ENCODE peak calls at places on chromosomes 1 and 21, in five cellular contexts. B is mesendoderm, F is H9, Z is mesenchymal stem cell, P is IMR-90. A is an unnamed sample.

GRCh38 chr1:89523597-89524368 is 846 bp upstream of the LRRC8B start:
- DNase-seq in P (peak; percentile 10), B (peak; percentile 87), Z (peak; percentile 61), F (peak; percentile 71), A (peak; percentile 62)

GRCh38 chr1:190477687-190478192 is at the start of gene BRINP3:
- DNase-seq in Z (no peak), P (peak; percentile 21), F (no peak), B (no peak), A (no peak)

GRCh38 chr1:154431586-154432373 is 26.6 kb downstream of the IL6R start:
- DNase-seq in P (peak; percentile 99), B (no peak), F (no peak), Z (peak; percentile 98), A (peak; percentile 97)

GRCh38 chr1:236686815-236687160 is 489 bp downstream of the ACTN2 start:
- DNase-seq in F (peak; percentile 33), Z (no peak), P (no peak), B (no peak), A (no peak)

GRCh38 chr1:234972411-234973191 is 156.0 kb downstream of the TOMM20 start:
- DNase-seq in B (no peak), F (no peak), P (no peak), Z (peak; percentile 38), A (peak; percentile 25)

GRCh38 chr1:61139324-61140055 is 57.1 kb downstream of the NFIA start:
- DNase-seq in F (no peak), B (no peak), Z (peak; percentile 61), P (peak; percentile 20), A (peak; percentile 98)

GRCh38 chr1:925532-926421 is 2.1 kb downstream of the SAMD11 start:
- DNase-seq in B (no peak), F (no peak), Z (no peak), P (peak; percentile 28), A (no peak)

GRCh38 chr1:156601892-156602291 is 613 bp upstream of the GPATCH4 start:
- DNase-seq in F (no peak), Z (no peak), B (no peak), P (no peak), A (no peak)

GRCh38 chr21:22855581-22855980 is 1857.4 kb downstream of the NCAM2 start:
- DNase-seq in P (no peak), B (no peak), F (no peak), Z (no peak), A (no peak)

GRCh38 chr1:8858112-8858668 is 20.3 kb downstream of the ENO1 start:
- DNase-seq in P (peak; percentile 88), B (peak; percentile 82), F (no peak), Z (peak; percentile 95), A (no peak)
- H4K8ac ChIP-seq in P (no peak overlapping the region), B (no peak overlapping the region), F (no peak overlapping the region), Z (no peak overlapping the region), A (no peak overlapping the region)

DNA sequence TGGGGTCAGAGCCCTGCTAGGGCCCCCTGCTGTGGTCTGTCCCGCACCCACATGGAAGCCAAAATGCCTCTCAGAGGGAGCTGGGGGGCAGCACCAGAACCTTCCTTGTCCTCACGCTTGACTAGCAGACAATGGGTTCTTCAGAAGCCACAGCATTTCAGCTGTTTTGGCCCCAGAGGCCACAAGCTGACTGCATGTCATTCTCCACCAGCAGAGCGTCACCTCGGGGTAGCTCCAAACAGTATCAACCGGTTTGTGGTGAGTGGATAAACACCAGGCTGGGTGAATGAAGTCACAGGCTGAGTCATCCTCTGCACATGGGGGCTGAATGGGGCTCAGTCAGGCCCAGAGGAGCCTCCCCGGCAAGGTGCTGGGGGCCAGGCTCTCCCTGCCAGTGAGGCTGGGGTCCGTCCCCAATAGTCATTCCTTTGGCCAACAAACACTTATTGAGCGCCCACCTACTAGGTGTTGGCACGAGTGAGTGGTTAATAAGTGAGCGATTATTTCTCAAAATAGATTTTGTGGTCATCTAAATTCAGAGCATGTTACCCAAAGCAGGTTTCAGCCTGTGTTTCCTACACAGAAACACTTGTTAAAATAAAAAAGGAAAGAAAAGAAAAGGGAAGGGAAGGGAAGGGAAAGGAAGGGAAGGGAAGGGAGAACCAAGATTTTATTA is 9.1 kb downstream of the OLIG1 start:
- DNase-seq in Z (peak; percentile 46), F (no peak), P (peak; percentile 84), B (peak; percentile 49), A (peak; percentile 78)
- H4K8ac ChIP-seq in Z (no peak overlapping the region), F (no peak overlapping the region), P (no peak overlapping the region), B (no peak overlapping the region), A (no peak overlapping the region)

DNA sequence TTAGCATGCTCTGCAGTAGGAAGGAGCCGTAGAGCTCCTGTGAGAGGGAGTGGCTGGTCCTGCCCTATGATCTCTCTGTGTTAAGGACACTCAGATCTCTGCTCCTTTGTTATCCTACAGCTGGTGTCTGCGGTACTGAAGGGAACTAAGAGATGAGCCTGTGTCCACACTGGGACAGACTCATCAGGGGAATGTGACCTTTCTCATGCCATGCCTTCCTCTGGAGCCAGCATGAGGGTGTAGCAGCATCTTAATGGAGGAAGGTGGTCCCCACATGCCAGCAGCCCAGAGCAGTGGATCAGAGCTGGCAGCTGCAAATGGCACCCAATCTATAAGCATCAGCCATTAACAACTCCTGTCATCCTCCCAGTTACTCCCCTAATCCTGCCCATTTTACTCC is 24.7 kb upstream of the GUCA2B start:
- DNase-seq in F (no peak), B (no peak), Z (no peak), P (no peak), A (no peak)
- H4K8ac ChIP-seq in F (no peak overlapping the region), B (no peak overlapping the region), Z (no peak overlapping the region), P (no peak overlapping the region), A (no peak overlapping the region)

DNA sequence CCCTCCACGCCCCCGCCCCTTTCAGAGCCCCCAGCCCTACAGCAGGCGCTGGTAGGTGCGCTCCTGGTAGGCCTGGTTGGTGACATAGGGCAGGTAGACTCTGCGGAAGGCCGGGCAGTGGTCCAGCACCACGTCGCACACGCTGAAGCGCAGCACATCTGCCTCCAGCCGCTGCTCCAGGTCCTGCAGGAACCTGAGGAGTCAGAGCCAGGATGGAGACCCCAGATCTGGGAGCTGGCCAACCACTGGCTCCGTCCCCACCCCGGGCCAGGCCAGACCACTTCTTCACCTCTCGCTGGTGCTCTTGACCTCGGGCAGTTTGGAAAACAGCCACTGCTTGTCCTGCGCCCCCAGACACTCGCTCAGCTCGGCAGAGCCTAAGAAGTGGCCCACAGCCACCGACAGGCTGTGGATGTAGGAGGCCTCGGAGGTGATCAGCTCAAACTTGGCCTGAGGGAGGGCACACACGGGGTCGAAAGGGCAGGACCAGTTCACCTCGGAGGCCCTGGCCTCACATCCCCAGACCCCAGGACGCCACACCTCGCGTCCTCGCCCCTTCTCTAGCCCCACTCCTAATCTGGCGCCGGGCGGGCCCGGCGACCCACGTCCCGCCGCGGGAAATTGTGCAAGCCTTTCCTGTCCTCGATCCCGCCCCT is 6.4 kb downstream of the ARHGEF19 start:
- DNase-seq in Z (no peak), P (no peak), F (no peak), B (no peak), A (no peak)
- H4K8ac ChIP-seq in Z (peak overlapping the region; percentile 85), P (peak overlapping the region; percentile 96), F (no peak overlapping the region), B (no peak overlapping the region), A (peak overlapping the region; percentile 90)

DNA sequence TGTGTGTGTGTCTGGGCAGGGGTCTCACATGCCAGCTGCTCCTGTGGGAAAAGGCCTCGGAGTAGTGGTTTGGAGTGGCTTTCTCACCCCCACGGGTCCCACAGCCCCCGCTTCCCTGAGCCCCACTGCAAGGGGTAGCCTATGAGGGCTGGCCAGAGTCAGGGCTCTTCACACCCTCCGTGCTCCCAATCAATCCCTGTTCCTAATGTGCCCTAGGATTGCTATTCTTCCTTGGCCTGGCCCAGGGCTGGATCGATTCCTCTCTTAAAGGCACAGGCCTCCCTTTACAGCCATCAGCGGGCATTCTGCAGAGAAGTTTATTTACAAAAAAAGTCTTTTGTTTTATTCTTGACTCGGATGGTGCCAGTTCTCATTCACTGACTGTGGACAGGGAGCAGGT is 19.3 kb upstream of the ACTL8 start:
- DNase-seq in F (no peak), Z (no peak), B (no peak), P (no peak), A (no peak)
- H4K8ac ChIP-seq in F (no peak overlapping the region), Z (no peak overlapping the region), B (no peak overlapping the region), P (no peak overlapping the region), A (no peak overlapping the region)

A was measured in trophoblast cell.